ENCODE peak calls at places on chromosomes 12 and 14, in seven cellular contexts. One of them, this sample, is unnamed.

GRCh38 chr14:70084226-70084625 is 104.5 kb downstream of the SLC8A3 start:
- DNase-seq in EL: no peak
- DNase-seq in pancreas: no peak
- DNase-seq in activated T-helper 1 cell treated with anti-CD3 and anti-CD28 coated beads, Interleukin-2, amount 50 U/mL, for 16 hours: no peak
- DNase-seq in GM12865: no peak
- DNase-seq in pons: no peak
- DNase-seq in A549: no peak
- DNase-seq in this sample: no peak

GRCh38 chr14:36271939-36272907 is 48.2 kb downstream of the MBIP start:
- DNase-seq in EL: peak; percentile 1
- DNase-seq in pancreas: no peak
- DNase-seq in activated T-helper 1 cell treated with anti-CD3 and anti-CD28 coated beads, Interleukin-2, amount 50 U/mL, for 16 hours: no peak
- DNase-seq in GM12865: no peak
- DNase-seq in pons: no peak
- DNase-seq in A549: no peak
- DNase-seq in this sample: no peak

GRCh38 chr14:94752575-94752974 is 17.3 kb downstream of the GSC start:
- DNase-seq in EL: no peak
- DNase-seq in pancreas: no peak
- DNase-seq in activated T-helper 1 cell treated with anti-CD3 and anti-CD28 coated beads, Interleukin-2, amount 50 U/mL, for 16 hours: no peak
- DNase-seq in GM12865: no peak
- DNase-seq in pons: no peak
- DNase-seq in A549: no peak
- DNase-seq in this sample: no peak

GRCh38 chr12:105740337-105740736 is 398.4 kb downstream of the NUAK1 start:
- DNase-seq in EL: no peak
- DNase-seq in pancreas: no peak
- DNase-seq in activated T-helper 1 cell treated with anti-CD3 and anti-CD28 coated beads, Interleukin-2, amount 50 U/mL, for 16 hours: no peak
- DNase-seq in GM12865: no peak
- DNase-seq in pons: no peak
- DNase-seq in A549: no peak
- DNase-seq in this sample: no peak

GRCh38 chr12:113912761-113913295 is 53.3 kb downstream of the RBM19 start:
- DNase-seq in EL: peak; percentile 64
- DNase-seq in pancreas: peak; percentile 42
- DNase-seq in activated T-helper 1 cell treated with anti-CD3 and anti-CD28 coated beads, Interleukin-2, amount 50 U/mL, for 16 hours: no peak
- DNase-seq in GM12865: peak; percentile 75
- DNase-seq in pons: peak; percentile 72
- DNase-seq in A549: peak; percentile 79
- DNase-seq in this sample: peak; percentile 57

GRCh38 chr14:77037886-77038511 is 9.5 kb upstream of the IRF2BPL start:
- DNase-seq in EL: peak; percentile 65
- DNase-seq in pancreas: no peak
- DNase-seq in activated T-helper 1 cell treated with anti-CD3 and anti-CD28 coated beads, Interleukin-2, amount 50 U/mL, for 16 hours: peak; percentile 31
- DNase-seq in GM12865: no peak
- DNase-seq in pons: no peak
- DNase-seq in A549: no peak
- DNase-seq in this sample: no peak

GRCh38 chr12:83676896-83677295 is 990.2 kb downstream of the TMTC2 start:
- DNase-seq in EL: no peak
- DNase-seq in pancreas: no peak
- DNase-seq in activated T-helper 1 cell treated with anti-CD3 and anti-CD28 coated beads, Interleukin-2, amount 50 U/mL, for 16 hours: no peak
- DNase-seq in GM12865: no peak
- DNase-seq in pons: no peak
- DNase-seq in A549: no peak
- DNase-seq in this sample: no peak

GRCh38 chr12:106147956-106148355 is 9.2 kb upstream of the NUAK1 start:
- DNase-seq in EL: no peak
- DNase-seq in pancreas: peak; percentile 77
- DNase-seq in activated T-helper 1 cell treated with anti-CD3 and anti-CD28 coated beads, Interleukin-2, amount 50 U/mL, for 16 hours: no peak
- DNase-seq in GM12865: no peak
- DNase-seq in pons: peak; percentile 82
- DNase-seq in A549: no peak
- DNase-seq in this sample: peak; percentile 50

GRCh38 chr12:2679068-2679815 is 115.5 kb upstream of the FKBP4 start:
- DNase-seq in EL: no peak
- DNase-seq in pancreas: no peak
- DNase-seq in activated T-helper 1 cell treated with anti-CD3 and anti-CD28 coated beads, Interleukin-2, amount 50 U/mL, for 16 hours: no peak
- DNase-seq in GM12865: no peak
- DNase-seq in pons: no peak
- DNase-seq in A549: no peak
- DNase-seq in this sample: no peak

GRCh38 chr12:56469007-56469930 is 891 bp downstream of the SPRYD4 start:
- DNase-seq in EL: no peak
- DNase-seq in pancreas: peak; percentile 55
- DNase-seq in activated T-helper 1 cell treated with anti-CD3 and anti-CD28 coated beads, Interleukin-2, amount 50 U/mL, for 16 hours: no peak
- DNase-seq in GM12865: peak; percentile 68
- DNase-seq in pons: no peak
- DNase-seq in A549: peak; percentile 33
- DNase-seq in this sample: no peak

GRCh38 chr14:79165460-79166080 is 995.4 kb downstream of the NRXN3 start:
- DNase-seq in EL: no peak
- DNase-seq in pancreas: no peak
- DNase-seq in activated T-helper 1 cell treated with anti-CD3 and anti-CD28 coated beads, Interleukin-2, amount 50 U/mL, for 16 hours: no peak
- DNase-seq in GM12865: no peak
- DNase-seq in pons: no peak
- DNase-seq in A549: no peak
- DNase-seq in this sample: no peak

GRCh38 chr12:90959538-90960139 is 4.7 kb upstream of the CCER1 start:
- DNase-seq in EL: peak; percentile 56
- DNase-seq in pancreas: no peak
- DNase-seq in activated T-helper 1 cell treated with anti-CD3 and anti-CD28 coated beads, Interleukin-2, amount 50 U/mL, for 16 hours: no peak
- DNase-seq in GM12865: peak; percentile 44
- DNase-seq in pons: peak; percentile 70
- DNase-seq in A549: peak; percentile 29
- DNase-seq in this sample: peak; percentile 65

This sample was measured in putamen.